ENCODE peak calls at places on chromosomes 3 and 15, in ten cellular contexts. R, A, B, Q, C, J, O, U, K and Y are unnamed samples. For H3K36me3, the result is how much of the 10 kb centered on the place peaks cover.

GRCh38 chr15:87656373-87656772 is 600.2 kb downstream of the NTRK3 start:
- DNase-seq in R (no peak), A (no peak), B (no peak), Q (no peak), C (no peak), J (no peak), O (no peak), U (no peak), K (no peak), Y (no peak)

GRCh38 chr3:151327571-151328198 is 1.7 kb downstream of the P2RY13 start:
- DNase-seq in R (no peak), A (no peak), B (no peak), Q (no peak), C (peak), J (no peak), O (no peak), U (no peak), K (no peak), Y (no peak)

GRCh38 chr3:187072582-187072981 is 66.7 kb downstream of the RPL39L start:
- DNase-seq in R (no peak), A (no peak), B (no peak), Q (no peak), C (no peak), J (no peak), O (no peak), U (no peak), K (no peak), Y (no peak)

GRCh38 chr3:124092811-124093210 is 100.9 kb upstream of the ROPN1 start:
- DNase-seq in R (no peak), A (no peak), B (no peak), Q (no peak), C (no peak), J (no peak), O (no peak), U (no peak), K (no peak), Y (no peak)

GRCh38 chr3:139675327-139675726 is 2.4 kb downstream of the NMNAT3 start:
- DNase-seq in R (no peak), A (no peak), B (no peak), Q (no peak), C (no peak), J (no peak), O (no peak), U (no peak), K (no peak), Y (no peak)

GRCh38 chr3:195802261-195802701 is 9.4 kb downstream of the MUC4 start:
- DNase-seq in R (no peak), A (no peak), B (peak), Q (no peak), C (no peak), J (no peak), O (peak), U (no peak), K (no peak), Y (no peak)

GRCh38 chr15:52765779-52766178 is 24.4 kb downstream of the ONECUT1 start:
- DNase-seq in R (no peak), A (no peak), B (no peak), Q (no peak), C (peak), J (no peak), O (no peak), U (no peak), K (no peak), Y (no peak)

GRCh38 chr15:75763137-75763611 is 50.5 kb upstream of the CSPG4 start:
- DNase-seq in R (no peak), A (no peak), B (no peak), Q (no peak), C (no peak), J (no peak), O (peak), U (no peak), K (no peak), Y (no peak)

GRCh38 chr15:75307778-75308390 is 25.2 kb downstream of the GOLGA6D start:
- DNase-seq in R (no peak), A (no peak), B (no peak), Q (peak), C (peak), J (no peak), O (no peak), U (no peak), K (no peak), Y (no peak)

GRCh38 chr3:185270262-185270955 is 16.6 kb upstream of the EHHADH start:
- DNase-seq in R (no peak), A (no peak), B (no peak), Q (no peak), C (peak), J (no peak), O (no peak), U (no peak), K (no peak), Y (no peak)

GRCh38 chr3:127170794-127171193 is 22.1 kb upstream of the PRR23E start:
- DNase-seq in R (no peak), A (no peak), B (no peak), Q (no peak), C (peak), J (no peak), O (peak), U (no peak), K (no peak), Y (peak)

GRCh38 chr15:101523560-101523940 is 34.0 kb upstream of the PCSK6 start:
- DNase-seq in R (no peak), A (no peak), B (no peak), Q (no peak), C (no peak), J (no peak), O (no peak), U (no peak), K (no peak), Y (no peak)

GRCh38 chr15:31494786-31495185 is 168.2 kb downstream of the KLF13 start:
- DNase-seq in R (no peak), A (no peak), B (no peak), Q (no peak), C (no peak), J (no peak), O (no peak), U (no peak), K (no peak), Y (no peak)

GRCh38 chr3:107235193-107235922 is 141.9 kb upstream of the CCDC54 start:
- DNase-seq in R (no peak), A (no peak), B (no peak), Q (no peak), C (no peak), J (no peak), O (no peak), U (no peak), K (no peak), Y (no peak)

GRCh38 chr3:150073031-150073430 is 102.3 kb upstream of the PFN2 start:
- DNase-seq in R (no peak), A (no peak), B (no peak), Q (no peak), C (no peak), J (no peak), O (no peak), U (no peak), K (no peak), Y (no peak)

GRCh38 chr3:32603064-32603463 is 32.4 kb upstream of the DYNC1LI1 start:
- DNase-seq in R (no peak), A (no peak), B (no peak), Q (no peak), C (no peak), J (no peak), O (no peak), U (no peak), K (no peak), Y (no peak)

GRCh38 chr3:149879872-149880271 is 66.9 kb downstream of the RNF13 start:
- DNase-seq in R (peak), A (peak), B (no peak), Q (peak), C (peak), J (no peak), O (peak), U (no peak), K (peak), Y (no peak)

GRCh38 chr3:156902916-156903315 is 76.8 kb downstream of the LEKR1 start:
- DNase-seq in R (no peak), A (no peak), B (no peak), Q (no peak), C (no peak), J (no peak), O (no peak), U (no peak), K (no peak), Y (no peak)

GRCh38 chr3:22671848-22672247 is 531.3 kb upstream of the UBE2E2 start:
- DNase-seq in R (no peak), A (no peak), B (no peak), Q (no peak), C (peak), J (no peak), O (no peak), U (no peak), K (no peak), Y (no peak)

GRCh38 chr15:73926191-73927002 is at the start of gene LOXL1:
- DNase-seq in R (peak), A (peak), B (no peak), Q (peak), C (peak), J (peak), O (peak), U (no peak), K (peak), Y (peak)

DNA sequence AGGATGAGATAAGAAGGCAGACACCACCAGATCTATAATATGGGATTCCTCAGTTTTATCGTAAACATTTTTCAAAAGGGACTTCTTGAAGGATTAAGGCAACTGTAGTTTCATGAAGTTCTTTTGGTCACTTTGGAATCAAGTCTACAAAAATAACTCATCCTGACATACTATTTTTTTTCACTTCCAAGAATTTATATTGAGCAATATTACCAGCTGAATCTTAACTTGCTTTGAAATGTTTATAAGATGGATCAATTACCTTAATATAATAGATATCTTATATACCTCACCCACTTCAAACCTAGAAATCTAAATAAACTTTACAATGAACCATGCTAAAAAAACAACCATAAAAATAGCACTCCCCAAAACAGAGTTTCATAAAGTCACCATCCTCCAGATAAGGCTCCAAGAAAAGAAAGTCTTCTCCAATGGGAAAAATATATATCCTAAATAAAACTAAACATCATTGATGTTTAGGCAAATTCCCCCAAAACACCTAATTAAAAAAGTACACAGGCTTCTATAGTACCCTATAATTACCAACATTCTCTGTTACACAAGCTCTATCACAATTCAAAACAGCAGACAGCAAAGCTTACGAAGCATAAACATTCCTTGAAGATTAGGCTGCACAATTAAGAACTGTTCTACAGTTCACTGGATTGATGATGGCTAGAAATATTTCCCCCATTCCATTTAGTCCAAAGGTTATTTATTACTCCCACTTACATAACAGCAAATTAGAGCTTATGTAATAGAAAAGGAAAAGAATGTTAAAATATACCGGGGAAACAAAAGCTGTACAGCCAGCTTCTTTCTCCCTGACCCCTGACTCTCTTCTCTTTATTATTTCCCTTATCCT is 49.6 kb downstream of the UACA start:
- DNase-seq in R (no peak), A (no peak), B (no peak), Q (no peak), C (no peak), J (no peak), O (no peak), U (no peak), K (no peak), Y (no peak)
- H3K27ac ChIP-seq in R (peak), A (peak), B (no peak), Q (peak), C (no peak), J (peak), O (peak), U (peak), K (peak), Y (peak)

DNA sequence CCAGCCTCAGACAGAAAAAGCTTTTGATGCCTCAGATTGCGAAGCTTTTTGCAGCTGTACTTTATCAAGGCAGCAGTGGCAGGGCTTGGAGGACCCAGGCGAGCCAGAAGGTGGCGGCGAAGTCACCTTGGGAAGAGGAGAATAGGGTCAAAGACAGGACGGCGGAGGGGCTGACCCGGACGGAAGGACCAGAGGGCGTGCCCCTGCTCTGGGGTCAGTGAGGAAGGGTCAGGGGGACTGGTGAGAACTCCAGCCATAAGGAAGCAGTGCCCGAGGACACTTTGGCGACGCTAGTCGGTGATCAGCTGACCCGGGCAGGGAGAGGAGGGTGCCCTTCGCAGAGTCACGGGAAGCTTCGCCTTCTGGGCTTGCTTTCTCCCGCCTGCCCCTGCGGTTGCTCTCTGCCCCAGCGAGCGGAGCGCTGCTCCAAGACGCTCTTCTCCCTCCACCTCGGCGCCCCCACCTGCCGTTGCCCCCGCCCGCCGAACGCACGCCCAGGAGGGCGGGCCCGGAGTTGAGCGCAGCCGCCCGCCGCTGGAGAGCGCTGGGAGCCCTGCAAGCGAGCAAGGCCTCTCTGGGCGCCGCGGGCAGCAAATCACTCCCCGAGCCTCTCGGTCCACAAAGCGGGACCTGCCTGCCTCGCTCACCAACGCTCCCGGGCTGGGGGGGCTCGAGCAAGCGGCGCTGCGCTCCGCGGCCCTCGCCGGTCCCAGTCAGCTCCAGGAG is 1.4 kb downstream of the CADPS start:
- DNase-seq in R (peak), A (no peak), B (no peak), Q (peak), C (no peak), J (no peak), O (no peak), U (no peak), K (peak), Y (peak)
- TF ChIP-seq CTCF in R (no peak), A (no peak), B (no peak), Q (no peak), C (no peak), J (no peak), O (no peak), U (no peak), K (no peak), Y (no peak)

GRCh38 chr3:15694628-15695027 is 93.1 kb downstream of the BTD start:
- DNase-seq in R (no peak), A (no peak), B (no peak), Q (no peak), C (no peak), J (no peak), O (no peak), U (no peak), K (no peak), Y (no peak)
- H3K36me3 ChIP-seq in R (under half), A (half or more), B (under half), Q (half or more), C (under half), J (under half), O (under half), U (under half), K (under half), Y (half or more)

DNA sequence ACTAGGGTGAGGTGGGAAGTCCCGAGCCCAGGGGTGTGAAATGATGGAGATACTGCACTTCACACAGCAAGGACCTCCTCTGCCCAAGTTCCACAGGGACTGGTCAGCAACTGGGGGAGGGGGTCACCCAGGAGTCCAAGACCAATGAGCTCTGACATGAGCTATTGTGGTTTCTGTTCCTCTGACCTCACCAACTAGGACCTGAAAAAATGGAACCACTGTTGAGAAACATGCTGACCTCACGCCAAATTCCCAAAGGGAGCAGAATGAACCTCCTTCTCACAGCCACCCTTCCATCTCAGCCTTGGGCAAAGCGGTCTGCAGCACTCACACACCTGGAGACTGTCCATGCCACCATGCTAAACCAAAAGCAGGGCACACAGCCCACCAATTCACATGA is 69.3 kb downstream of the LRIG1 start:
- DNase-seq in R (no peak), A (peak), B (no peak), Q (no peak), C (no peak), J (no peak), O (peak), U (no peak), K (no peak), Y (no peak)
- H3K27ac ChIP-seq in R (peak), A (peak), B (no peak), Q (peak), C (no peak), J (peak), O (no peak), U (no peak), K (no peak), Y (no peak)

DNA sequence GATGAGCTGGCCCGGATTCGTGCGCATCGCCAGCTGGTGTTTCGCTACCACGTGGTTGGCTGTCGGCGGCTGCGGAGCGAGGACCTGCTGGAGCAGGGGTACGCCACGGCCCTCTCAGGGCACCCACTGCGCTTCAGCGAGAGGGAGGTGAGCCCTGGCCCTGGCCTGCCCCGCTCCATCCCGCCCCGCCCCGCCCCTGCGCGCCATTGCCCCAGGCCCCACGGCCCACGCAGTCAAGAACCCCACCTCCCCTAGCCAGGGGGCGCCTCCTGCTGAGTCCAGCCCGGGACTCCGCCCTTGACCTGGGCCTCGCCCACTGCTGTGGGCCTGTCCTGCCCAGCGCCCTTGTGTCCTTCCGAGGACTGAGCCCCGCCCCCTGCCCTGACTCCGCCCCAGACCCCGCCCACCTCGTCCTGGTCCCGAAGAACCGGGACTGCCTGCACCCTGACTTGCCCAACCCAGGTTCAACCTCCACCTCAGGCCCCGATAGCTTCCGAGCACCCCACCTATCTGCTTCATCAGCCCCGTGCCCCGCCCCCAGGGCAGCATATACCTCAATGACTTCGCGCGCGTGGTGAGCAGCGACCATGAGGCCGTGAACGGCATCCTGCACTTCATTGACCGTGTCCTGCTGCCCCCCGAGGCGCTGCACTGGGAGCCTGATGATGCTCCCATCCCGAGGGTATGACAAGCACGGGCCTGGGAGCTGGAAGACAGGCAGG is 14.8 kb downstream of the NT5DC2 start:
- DNase-seq in R (no peak), A (peak), B (no peak), Q (no peak), C (no peak), J (no peak), O (no peak), U (no peak), K (peak), Y (no peak)
- TF ChIP-seq CTCF in R (no peak), A (no peak), B (no peak), Q (no peak), C (no peak), J (no peak), O (no peak), U (no peak), K (no peak), Y (no peak)